ENCODE peak calls at places on chromosomes 11 and 22, in eight cellular contexts. A is GM23248, U is kidney epithelial cell, Y is uterus, W is stomach, L is head of caudate nucleus, N is astrocyte of the cerebellum, Z is WTC11. F is an unnamed sample.

GRCh38 chr11:15117751-15118150 is 3.0 kb downstream of the INSC start:
- DNase-seq in U (no peak), A (no peak), Y (no peak), N (no peak), W (no peak), Z (no peak), L (peak; percentile 53), F (no peak)

GRCh38 chr22:43273902-43274484 is 69.2 kb downstream of the SCUBE1 start:
- DNase-seq in Z (peak; percentile 70), A (peak; percentile 68), U (no peak), N (peak; percentile 13), W (peak; percentile 47), L (peak; percentile 48), Y (peak; percentile 50), F (peak; percentile 84)

GRCh38 chr11:44957051-44957515 is 6.4 kb upstream of the TP53I11 start:
- DNase-seq in L (peak; percentile 48), W (no peak), U (no peak), Y (no peak), N (no peak), Z (peak; percentile 52), A (no peak), F (peak; percentile 70)

GRCh38 chr22:32469799-32470212 is 4.8 kb upstream of the FBXO7 start:
- DNase-seq in N (no peak), Y (no peak), U (no peak), Z (no peak), W (no peak), L (peak; percentile 60), A (peak; percentile 87), F (no peak)

GRCh38 chr11:74639533-74639932 is 47.2 kb downstream of the POLD3 start:
- DNase-seq in Z (no peak), W (no peak), U (no peak), A (no peak), Y (no peak), N (no peak), L (no peak), F (no peak)

GRCh38 chr22:23063539-23064380 is 6.6 kb upstream of the GNAZ start:
- DNase-seq in Z (peak; percentile 5), L (peak; percentile 6), Y (peak; percentile 11), A (no peak), N (no peak), U (no peak), W (peak; percentile 22), F (no peak)

GRCh38 chr22:48717883-48718817 is 1109.5 kb downstream of the BRD1 start:
- DNase-seq in A (no peak), L (no peak), Z (peak; percentile 7), W (no peak), N (no peak), Y (no peak), U (no peak), F (no peak)

GRCh38 chr11:118217575-118217974 is 7.2 kb downstream of the JAML start:
- DNase-seq in N (no peak), W (no peak), Z (no peak), L (no peak), U (no peak), Y (no peak), A (no peak), F (no peak)

GRCh38 chr11:88827018-88827676 is 238.6 kb downstream of the GRM5 start:
- DNase-seq in N (no peak), A (no peak), Z (no peak), Y (no peak), W (no peak), L (no peak), U (no peak), F (no peak)

GRCh38 chr11:72716291-72716690 is 35.9 kb downstream of the ARAP1 start:
- DNase-seq in Y (no peak), N (peak; percentile 5), Z (no peak), U (no peak), W (no peak), L (no peak), A (no peak), F (no peak)

GRCh38 chr11:120562806-120563425 is 51.4 kb downstream of the GRIK4 start:
- DNase-seq in Y (no peak), U (no peak), N (no peak), A (peak; percentile 42), W (no peak), L (no peak), Z (no peak), F (no peak)

GRCh38 chr22:50303848-50304527 is 3.5 kb downstream of the PLXNB2 start:
- DNase-seq in W (peak; percentile 79), A (peak; percentile 48), N (no peak), Z (peak; percentile 66), L (peak; percentile 47), U (no peak), Y (peak; percentile 60), F (peak; percentile 71)

GRCh38 chr11:108497317-108498045 is 703 bp downstream of the POGLUT3 start:
- DNase-seq in Y (peak; percentile 90), W (peak; percentile 80), A (peak; percentile 99), L (peak; percentile 62), U (peak; percentile 93), Z (peak; percentile 74), N (peak; percentile 98), F (peak; percentile 94)

GRCh38 chr11:17250561-17251350 is 25.8 kb upstream of the NUCB2 start:
- DNase-seq in W (no peak), Y (no peak), Z (no peak), A (peak; percentile 41), U (no peak), L (no peak), N (no peak), F (no peak)

GRCh38 chr11:11141019-11141418 is 212.0 kb downstream of the CSNK2A3 start:
- DNase-seq in W (no peak), U (no peak), N (no peak), L (no peak), A (no peak), Y (no peak), Z (no peak), F (no peak)

GRCh38 chr11:75565221-75565814 is 3.3 kb downstream of the SERPINH1 start:
- DNase-seq in Z (peak; percentile 48), N (no peak), L (no peak), W (no peak), U (no peak), Y (peak; percentile 68), A (peak; percentile 95), F (no peak)

GRCh38 chr11:88332851-88333250 is 4.7 kb downstream of the CTSC start:
- DNase-seq in N (no peak), Z (no peak), W (no peak), L (no peak), Y (no peak), A (peak; percentile 79), U (no peak), F (no peak)

GRCh38 chr22:35649636-35650250 is 1.5 kb downstream of the APOL6 start:
- DNase-seq in L (no peak), Z (no peak), U (no peak), W (no peak), Y (no peak), A (no peak), N (no peak), F (no peak)

GRCh38 chr22:46815896-46816721 is 53.7 kb downstream of the TBC1D22A start:
- DNase-seq in Z (no peak), Y (peak; percentile 39), W (no peak), A (peak; percentile 71), L (peak; percentile 22), N (no peak), U (no peak), F (peak; percentile 31)

GRCh38 chr11:8810331-8811301 is 100.4 kb upstream of the AKIP1 start:
- DNase-seq in L (peak; percentile 80), U (no peak), W (peak; percentile 84), Y (peak; percentile 90), N (no peak), Z (peak; percentile 80), A (peak; percentile 90), F (peak; percentile 89)

GRCh38 chr11:68471360-68472340 is 11.1 kb downstream of the PPP6R3 start:
- DNase-seq in N (peak; percentile 83), A (peak; percentile 56), U (peak; percentile 51), W (no peak), L (no peak), Y (no peak), Z (no peak), F (no peak)

GRCh38 chr11:60867871-60868681 is 734 bp downstream of the ZP1 start:
- DNase-seq in N (no peak), Y (no peak), U (no peak), L (no peak), W (no peak), A (no peak), Z (no peak), F (no peak)

GRCh38 chr11:134517621-134518293 is 105.7 kb upstream of the B3GAT1 start:
- DNase-seq in A (no peak), Y (no peak), U (no peak), Z (peak; percentile 5), L (no peak), N (no peak), W (no peak), F (no peak)

GRCh38 chr11:8715501-8715900 is 32.9 kb downstream of the RPL27A start:
- DNase-seq in L (no peak), N (no peak), W (no peak), Y (no peak), Z (no peak), A (no peak), U (no peak), F (no peak)

GRCh38 chr11:8719260-8720190 is 36.9 kb downstream of the RPL27A start:
- DNase-seq in A (peak; percentile 95), Z (no peak), Y (peak; percentile 71), L (no peak), W (no peak), U (peak; percentile 81), N (no peak), F (no peak)

GRCh38 chr11:87421422-87421821 is 383.7 kb downstream of the TMEM135 start:
- DNase-seq in U (peak; percentile 49), N (peak; percentile 82), L (no peak), W (no peak), A (peak; percentile 90), Y (no peak), Z (peak; percentile 32), F (peak; percentile 93)

GRCh38 chr11:2928605-2929510 is at the start of gene PHLDA2:
- DNase-seq in Z (peak; percentile 61), L (no peak), W (peak; percentile 71), N (no peak), A (peak; percentile 92), U (no peak), Y (no peak), F (peak; percentile 69)

F was measured in GM23338.